ENCODE peak calls at places on chromosomes 6 and 20, in six cellular contexts. C is neural progenitor cell; A is CD8-positive, alpha-beta T cell; E is cardiac muscle cell; G is PC-3; Q is gastrocnemius medialis. B is an unnamed sample.

GRCh38 chr20:5127204-5127858 is 523 bp downstream of the CDS2 start:
- DNase-seq in Q (peak; percentile 55), A (peak; percentile 86), G (peak; percentile 54), C (no peak), E (peak; percentile 24), B (peak; percentile 31)

GRCh38 chr6:41470341-41471063 is 75.7 kb upstream of the FOXP4 start:
- DNase-seq in E (no peak), G (no peak), A (no peak), Q (peak; percentile 31), C (peak; percentile 57), B (no peak)

GRCh38 chr6:37024665-37025337 is 19.3 kb downstream of the FGD2 start:
- DNase-seq in C (no peak), Q (no peak), G (peak; percentile 95), A (no peak), E (no peak), B (no peak)

GRCh38 chr6:7042654-7043545 is 64.9 kb upstream of the RREB1 start:
- DNase-seq in E (peak; percentile 62), C (peak; percentile 57), A (no peak), G (no peak), Q (peak; percentile 45), B (no peak)

GRCh38 chr6:43202451-43202850 is 20.5 kb downstream of the CUL9 start:
- DNase-seq in A (no peak), E (no peak), C (no peak), G (no peak), Q (no peak), B (no peak)

GRCh38 chr20:59955131-59955796 is 3.0 kb upstream of the CDH26 start:
- DNase-seq in A (no peak), Q (peak; percentile 58), C (peak; percentile 24), E (no peak), G (peak; percentile 65), B (no peak)

GRCh38 chr6:44681782-44682181 is 294.3 kb downstream of the CDC5L start:
- DNase-seq in E (peak; percentile 38), A (no peak), C (peak; percentile 28), G (no peak), Q (no peak), B (no peak)

GRCh38 chr6:68729377-68729903 is 94.4 kb downstream of the ADGRB3 start:
- DNase-seq in C (no peak), A (no peak), Q (no peak), E (no peak), G (no peak), B (no peak)

GRCh38 chr6:159047896-159048685 is 3.3 kb upstream of the TAGAP start:
- DNase-seq in E (no peak), G (no peak), A (no peak), C (peak; percentile 39), Q (no peak), B (no peak)

GRCh38 chr6:11113038-11113437 is 1.5 kb upstream of the ERVFRD-1 start:
- DNase-seq in A (no peak), C (no peak), G (no peak), E (no peak), Q (no peak), B (no peak)

GRCh38 chr6:85006362-85006761 is 242.0 kb upstream of the TBX18 start:
- DNase-seq in E (no peak), Q (no peak), C (peak; percentile 57), A (no peak), G (no peak), B (no peak)

GRCh38 chr6:110537208-110538123 is 61.1 kb upstream of the SLC22A16 start:
- DNase-seq in G (peak; percentile 93), E (no peak), C (no peak), Q (no peak), A (no peak), B (no peak)
- H3K27ac ChIP-seq in G (peak overlapping the region; percentile 99), E (peak overlapping the region; percentile 8), C (no peak overlapping the region), Q (no peak overlapping the region), A (no peak overlapping the region), B (peak overlapping the region; percentile 100)

GRCh38 chr20:62550087-62550565 is 74.3 kb upstream of the GATA5 start:
- DNase-seq in E (peak; percentile 94), A (no peak), C (peak; percentile 37), G (no peak), Q (peak; percentile 92), B (no peak)
- H3K27ac ChIP-seq in E (peak overlapping the region; percentile 99), A (no peak overlapping the region), C (no peak overlapping the region), G (no peak overlapping the region), Q (peak overlapping the region; percentile 98), B (no peak overlapping the region)

GRCh38 chr6:6008648-6009421 is 2.1 kb upstream of the NRN1 start:
- DNase-seq in E (peak; percentile 90), A (no peak), Q (no peak), G (peak; percentile 75), C (peak; percentile 91), B (no peak)

GRCh38 chr6:6005467-6006427 is 978 bp downstream of the NRN1 start:
- DNase-seq in Q (no peak), C (peak; percentile 45), E (no peak), G (no peak), A (no peak), B (no peak)

GRCh38 chr6:6007311-6008113 is 787 bp upstream of the NRN1 start:
- DNase-seq in G (no peak), Q (no peak), E (peak; percentile 50), C (peak; percentile 80), A (peak; percentile 47), B (no peak)

GRCh38 chr6:6008114-6008647 is 1.5 kb upstream of the NRN1 start:
- DNase-seq in C (no peak), G (no peak), A (no peak), E (no peak), Q (no peak), B (no peak)

DNA sequence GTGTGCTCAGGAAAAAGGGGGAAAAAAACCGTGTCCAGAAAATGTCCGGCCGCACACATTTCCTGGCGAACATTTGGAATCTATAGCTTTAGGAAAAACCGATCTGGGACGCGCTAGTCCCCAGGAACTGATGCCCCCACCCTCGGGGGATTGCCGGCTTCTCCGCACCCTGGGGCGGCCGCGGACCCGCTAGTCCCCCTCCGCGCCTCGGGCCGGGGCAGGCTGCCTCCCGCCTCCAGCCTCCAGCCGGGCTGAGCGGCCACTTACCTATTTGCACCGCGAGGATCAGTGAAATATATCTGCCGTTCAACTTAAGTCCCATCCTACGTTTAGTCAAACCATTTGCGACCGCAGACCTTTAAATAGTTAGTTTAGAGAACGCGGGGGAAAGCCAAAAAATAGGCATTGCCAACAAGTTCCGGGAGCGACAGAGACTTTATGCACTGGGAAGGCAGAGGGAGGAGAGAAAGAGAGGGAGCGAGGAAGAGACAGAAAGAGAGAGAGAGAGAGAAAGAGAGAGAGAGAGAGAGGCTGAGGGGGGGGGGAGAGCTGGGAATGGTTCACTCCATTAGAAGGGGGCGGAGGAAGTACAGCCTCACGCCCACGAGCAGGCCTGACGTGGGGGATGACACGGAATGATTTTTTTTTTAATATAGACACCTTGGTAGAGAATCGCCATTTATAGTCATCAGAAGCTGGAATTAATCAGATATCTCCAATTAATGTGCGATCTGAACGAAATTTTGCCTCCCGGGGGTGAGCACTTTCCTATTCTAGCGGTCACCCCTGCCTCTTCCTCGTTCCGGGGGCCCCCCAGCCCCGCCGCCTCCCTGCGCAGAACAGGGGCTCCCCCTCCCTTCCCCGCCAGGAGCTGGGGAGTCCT is at the start of gene NRN1:
- DNase-seq in Q (no peak), A (no peak), E (no peak), C (peak; percentile 52), G (no peak), B (no peak)
- H3K27ac ChIP-seq in Q (peak within 1 kb of the TSS; percentile 79), A (no peak within 1 kb of the TSS), E (no peak within 1 kb of the TSS), C (no peak within 1 kb of the TSS), G (no peak within 1 kb of the TSS), B (no peak within 1 kb of the TSS)

DNA sequence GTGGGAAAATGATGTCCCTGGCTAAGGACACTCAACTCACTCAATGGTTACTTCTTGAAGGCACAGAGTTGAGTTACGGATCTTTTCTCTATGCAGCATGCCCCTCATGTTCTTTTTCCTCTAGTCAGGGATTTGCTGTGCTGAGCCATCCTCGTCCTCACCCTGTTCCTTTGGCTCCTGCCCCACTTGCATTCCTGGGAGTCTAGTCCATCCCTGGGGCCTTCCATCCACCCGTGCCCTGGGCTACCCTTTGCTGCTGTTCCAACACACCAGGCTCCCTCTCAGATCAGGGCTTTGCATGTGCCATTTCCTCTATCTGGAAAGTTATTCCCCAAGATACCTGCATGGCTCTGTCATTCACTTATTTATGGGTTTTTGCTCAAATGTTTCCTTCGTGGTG is 13.3 kb upstream of the KCNG1 start:
- DNase-seq in G (no peak), Q (no peak), A (no peak), C (no peak), E (no peak), B (no peak)
- H3K27ac ChIP-seq in G (no peak overlapping the region), Q (no peak overlapping the region), A (no peak overlapping the region), C (no peak overlapping the region), E (no peak overlapping the region), B (no peak overlapping the region)

GRCh38 chr6:88856566-88856965 is 106.9 kb downstream of the RNGTT start:
- DNase-seq in G (no peak), C (no peak), A (no peak), E (no peak), Q (no peak), B (no peak)

GRCh38 chr6:88858455-88858854 is 105.0 kb downstream of the RNGTT start:
- DNase-seq in C (no peak), A (no peak), Q (no peak), E (no peak), G (no peak), B (no peak)

GRCh38 chr6:88860310-88860709 is 103.1 kb downstream of the RNGTT start:
- DNase-seq in A (no peak), C (no peak), E (no peak), G (no peak), Q (no peak), B (no peak)

DNA sequence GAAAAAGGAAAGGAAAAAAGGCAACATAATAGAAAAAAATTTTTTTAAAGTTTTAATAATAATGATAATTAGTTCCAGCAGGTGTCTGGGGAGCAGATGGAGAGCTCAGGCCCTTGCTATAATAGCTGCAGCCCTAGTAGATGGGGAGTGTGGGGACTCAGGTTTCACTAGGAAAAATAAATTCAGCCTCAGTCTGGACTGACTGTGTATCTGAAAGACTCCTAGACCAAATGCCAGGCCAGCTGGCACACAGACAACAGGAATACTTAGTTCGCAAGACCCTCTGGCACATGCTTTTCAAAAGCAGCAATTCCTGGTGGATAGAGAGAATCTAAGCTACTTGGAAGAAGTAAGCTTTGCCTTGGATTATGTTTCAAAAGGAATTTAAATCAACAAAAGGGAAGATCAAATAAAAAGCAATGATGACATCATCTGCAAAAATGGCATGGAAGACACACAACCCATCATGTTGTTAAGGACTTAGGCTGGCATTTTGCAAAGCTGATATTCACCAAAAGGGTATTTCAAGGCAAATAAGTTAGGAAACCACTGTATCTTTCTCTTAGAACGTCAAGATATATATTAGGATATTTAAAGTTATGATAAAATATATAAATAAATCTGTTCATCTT is 107.8 kb downstream of the RNGTT start:
- DNase-seq in G (peak; percentile 17), A (no peak), Q (no peak), C (no peak), E (no peak), B (no peak)
- H3K27ac ChIP-seq in G (no peak overlapping the region), A (no peak overlapping the region), Q (no peak overlapping the region), C (no peak overlapping the region), E (no peak overlapping the region), B (no peak overlapping the region)

DNA sequence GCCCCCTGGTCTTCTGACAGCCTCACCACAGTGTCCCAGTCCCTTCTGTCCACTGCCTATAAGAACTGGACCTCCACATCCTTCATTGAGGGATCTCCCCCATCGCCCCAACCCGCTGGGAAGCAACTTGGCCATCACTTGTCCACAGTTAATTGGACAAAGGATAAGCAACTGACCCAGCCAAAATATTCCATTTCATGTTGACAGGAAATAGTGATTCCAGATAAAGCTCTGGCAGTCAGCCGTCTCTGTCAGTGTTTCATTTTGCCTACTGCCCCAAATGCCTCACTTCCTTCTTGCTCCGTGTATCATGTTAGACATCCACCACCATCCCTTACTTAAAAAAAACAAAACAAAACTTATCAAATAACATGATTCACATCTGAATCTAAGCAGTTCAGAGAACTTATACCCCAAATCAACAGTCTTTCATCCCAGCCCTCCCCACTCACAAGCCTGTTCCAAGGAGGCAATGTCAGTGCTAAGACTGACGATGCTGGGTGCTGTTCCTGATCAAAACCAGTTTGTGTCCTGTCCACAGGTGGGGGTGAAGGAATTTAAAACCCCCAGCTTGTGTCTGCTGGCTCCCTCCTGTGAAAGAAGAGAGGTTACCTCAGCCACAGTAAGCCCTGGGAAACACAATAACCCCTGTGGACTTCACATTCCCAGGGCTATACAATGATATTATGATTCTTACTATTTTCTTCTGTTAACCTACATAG is 162.5 kb downstream of the WDR27 start:
- DNase-seq in E (no peak), G (no peak), C (no peak), Q (no peak), A (no peak), B (no peak)
- H3K27ac ChIP-seq in E (no peak overlapping the region), G (no peak overlapping the region), C (no peak overlapping the region), Q (no peak overlapping the region), A (no peak overlapping the region), B (no peak overlapping the region)